ENCODE peak calls at places on chromosome 17, in five cellular contexts. One of them, this sample, is unnamed.
A peak's percentile ranks its signal among the peaks of the same experiment; 100 is the strongest.

GRCh38 chr17:17770371-17771059 is 66.3 kb downstream of the SREBF1 start:
- DNase-seq in cardiac fibroblast: no peak
- DNase-seq in esophagus squamous epithelium: no peak
- DNase-seq in GM12865: no peak
- DNase-seq in psoas muscle: peak; percentile 85
- DNase-seq in this sample: no peak

GRCh38 chr17:40846515-40847155 is 20.4 kb downstream of the KRT12 start:
- DNase-seq in cardiac fibroblast: no peak
- DNase-seq in esophagus squamous epithelium: no peak
- DNase-seq in GM12865: no peak
- DNase-seq in psoas muscle: no peak
- DNase-seq in this sample: peak; percentile 41

GRCh38 chr17:57404073-57404472 is 147.8 kb downstream of the MSI2 start:
- DNase-seq in cardiac fibroblast: no peak
- DNase-seq in esophagus squamous epithelium: no peak
- DNase-seq in GM12865: peak; percentile 37
- DNase-seq in psoas muscle: no peak
- DNase-seq in this sample: no peak

GRCh38 chr17:78268960-78269892 is 37.8 kb downstream of the TMEM235 start:
- DNase-seq in cardiac fibroblast: peak; percentile 96
- DNase-seq in esophagus squamous epithelium: no peak
- DNase-seq in GM12865: no peak
- DNase-seq in psoas muscle: no peak
- DNase-seq in this sample: no peak

GRCh38 chr17:77164483-77165030 is 23.8 kb downstream of the SEC14L1 start:
- DNase-seq in cardiac fibroblast: no peak
- DNase-seq in esophagus squamous epithelium: no peak
- DNase-seq in GM12865: no peak
- DNase-seq in psoas muscle: no peak
- DNase-seq in this sample: no peak

GRCh38 chr17:40354191-40355122 is 10.1 kb downstream of the GJD3 start:
- DNase-seq in cardiac fibroblast: no peak
- DNase-seq in esophagus squamous epithelium: no peak
- DNase-seq in GM12865: no peak
- DNase-seq in psoas muscle: no peak
- DNase-seq in this sample: no peak

GRCh38 chr17:5553479-5553878 is 30.8 kb downstream of the NLRP1 start:
- DNase-seq in cardiac fibroblast: no peak
- DNase-seq in esophagus squamous epithelium: no peak
- DNase-seq in GM12865: no peak
- DNase-seq in psoas muscle: no peak
- DNase-seq in this sample: no peak

GRCh38 chr17:21535686-21536085 is 156.6 kb upstream of the KCNJ18 start:
- DNase-seq in cardiac fibroblast: no peak
- DNase-seq in esophagus squamous epithelium: no peak
- DNase-seq in GM12865: no peak
- DNase-seq in psoas muscle: no peak
- DNase-seq in this sample: no peak

GRCh38 chr17:40485851-40486512 is 15.4 kb downstream of the TNS4 start:
- DNase-seq in cardiac fibroblast: peak; percentile 99
- DNase-seq in esophagus squamous epithelium: no peak
- DNase-seq in GM12865: no peak
- DNase-seq in psoas muscle: peak; percentile 52
- DNase-seq in this sample: peak; percentile 98

GRCh38 chr17:66200685-66201092 is 8.8 kb upstream of the CEP112 start:
- DNase-seq in cardiac fibroblast: peak; percentile 90
- DNase-seq in esophagus squamous epithelium: no peak
- DNase-seq in GM12865: peak; percentile 70
- DNase-seq in psoas muscle: no peak
- DNase-seq in this sample: peak; percentile 80

GRCh38 chr17:45368661-45369060 is 51.8 kb upstream of the MAP3K14 start:
- DNase-seq in cardiac fibroblast: peak; percentile 73
- DNase-seq in esophagus squamous epithelium: no peak
- DNase-seq in GM12865: no peak
- DNase-seq in psoas muscle: no peak
- DNase-seq in this sample: peak; percentile 36

GRCh38 chr17:77476920-77477805 is 336.4 kb downstream of the SEC14L1 start:
- DNase-seq in cardiac fibroblast: peak; percentile 95
- DNase-seq in esophagus squamous epithelium: no peak
- DNase-seq in GM12865: no peak
- DNase-seq in psoas muscle: peak; percentile 85
- DNase-seq in this sample: peak; percentile 99

GRCh38 chr17:40194821-40195220 is 17.6 kb downstream of the RAPGEFL1 start:
- DNase-seq in cardiac fibroblast: no peak
- DNase-seq in esophagus squamous epithelium: no peak
- DNase-seq in GM12865: no peak
- DNase-seq in psoas muscle: no peak
- DNase-seq in this sample: no peak

GRCh38 chr17:69462882-69463281 is 48.4 kb downstream of the MAP2K6 start:
- DNase-seq in cardiac fibroblast: no peak
- DNase-seq in esophagus squamous epithelium: no peak
- DNase-seq in GM12865: no peak
- DNase-seq in psoas muscle: no peak
- DNase-seq in this sample: no peak

GRCh38 chr17:66947311-66947710 is 17.2 kb upstream of the CACNG4 start:
- DNase-seq in cardiac fibroblast: no peak
- DNase-seq in esophagus squamous epithelium: no peak
- DNase-seq in GM12865: no peak
- DNase-seq in psoas muscle: no peak
- DNase-seq in this sample: no peak

GRCh38 chr17:77140878-77141767 is at the start of gene SEC14L1:
- DNase-seq in cardiac fibroblast: peak; percentile 42
- DNase-seq in esophagus squamous epithelium: no peak
- DNase-seq in GM12865: peak; percentile 75
- DNase-seq in psoas muscle: peak; percentile 89
- DNase-seq in this sample: no peak

GRCh38 chr17:22454070-22454999 is 762.0 kb downstream of the KCNJ18 start:
- DNase-seq in cardiac fibroblast: no peak
- DNase-seq in esophagus squamous epithelium: no peak
- DNase-seq in GM12865: no peak
- DNase-seq in psoas muscle: no peak
- DNase-seq in this sample: no peak

GRCh38 chr17:27747462-27748359 is 52.6 kb downstream of the NOS2 start:
- DNase-seq in cardiac fibroblast: no peak
- DNase-seq in esophagus squamous epithelium: no peak
- DNase-seq in GM12865: no peak
- DNase-seq in psoas muscle: no peak
- DNase-seq in this sample: no peak

GRCh38 chr17:1709971-1710806 is at the start of gene TLCD2:
- DNase-seq in cardiac fibroblast: peak; percentile 77
- DNase-seq in esophagus squamous epithelium: no peak
- DNase-seq in GM12865: no peak
- DNase-seq in psoas muscle: peak; percentile 83
- DNase-seq in this sample: peak; percentile 90

GRCh38 chr17:69967910-69968411 is 107.1 kb upstream of the KCNJ16 start:
- DNase-seq in cardiac fibroblast: peak; percentile 35
- DNase-seq in esophagus squamous epithelium: no peak
- DNase-seq in GM12865: no peak
- DNase-seq in psoas muscle: no peak
- DNase-seq in this sample: peak; percentile 77

GRCh38 chr17:6374271-6374691 is 60.6 kb downstream of the AIPL1 start:
- DNase-seq in cardiac fibroblast: no peak
- DNase-seq in esophagus squamous epithelium: no peak
- DNase-seq in GM12865: no peak
- DNase-seq in psoas muscle: no peak
- DNase-seq in this sample: peak; percentile 25

GRCh38 chr17:59094921-59095530 is 11.7 kb downstream of the TRIM37 start:
- DNase-seq in cardiac fibroblast: no peak
- DNase-seq in esophagus squamous epithelium: no peak
- DNase-seq in GM12865: no peak
- DNase-seq in psoas muscle: no peak
- DNase-seq in this sample: no peak

GRCh38 chr17:45132569-45133463 is 501 bp upstream of the PLCD3 start:
- DNase-seq in cardiac fibroblast: peak; percentile 84
- DNase-seq in esophagus squamous epithelium: peak; percentile 40
- DNase-seq in GM12865: peak; percentile 89
- DNase-seq in psoas muscle: peak; percentile 93
- DNase-seq in this sample: peak; percentile 93

DNA sequence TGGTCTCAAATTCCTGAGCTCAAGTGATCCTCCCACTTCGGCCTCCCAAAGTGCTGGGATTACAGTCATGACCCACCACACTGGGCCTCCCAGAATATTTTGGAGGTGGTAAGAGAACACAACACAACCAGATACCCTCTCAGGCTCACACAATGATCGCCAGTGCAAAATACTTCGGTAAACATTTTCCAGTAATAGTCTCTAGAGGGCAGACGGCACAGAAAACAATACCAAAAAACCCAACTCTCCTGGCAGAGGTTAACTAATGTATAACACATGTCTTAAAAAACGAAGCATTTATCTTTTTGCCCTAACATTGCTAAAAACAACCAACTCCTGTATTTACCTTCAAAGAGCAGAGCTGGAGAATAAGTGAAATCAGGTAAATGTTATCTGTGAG is 10.5 kb downstream of the NUFIP2 start:
- DNase-seq in cardiac fibroblast: no peak
- DNase-seq in esophagus squamous epithelium: no peak
- DNase-seq in GM12865: no peak
- DNase-seq in psoas muscle: no peak
- DNase-seq in this sample: peak; percentile 41
- TF ChIP-seq CTCF in cardiac fibroblast: no peak
- TF ChIP-seq CTCF in esophagus squamous epithelium: peak; percentile 7
- TF ChIP-seq CTCF in GM12865: no peak
- TF ChIP-seq CTCF in psoas muscle: no peak
- TF ChIP-seq CTCF in this sample: no peak

DNA sequence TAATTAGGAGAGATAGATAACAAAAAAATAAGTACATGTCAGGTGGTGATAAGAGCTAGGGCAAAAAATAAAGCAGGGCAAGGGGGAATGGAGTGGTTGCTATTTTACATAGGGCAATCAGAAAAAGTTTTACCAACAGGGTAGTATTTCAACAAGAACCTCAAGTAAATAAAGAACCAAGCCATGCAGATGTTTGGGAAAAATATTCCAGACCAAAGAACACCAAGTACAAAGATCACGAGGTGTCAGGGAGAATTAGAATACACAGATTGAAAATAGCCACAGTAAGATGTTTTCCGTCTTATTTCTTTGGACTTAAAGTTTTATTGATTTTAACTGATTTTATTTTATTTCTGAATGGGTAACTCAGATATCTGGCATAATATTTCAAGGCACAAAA is 11.1 kb downstream of the SYNRG start:
- DNase-seq in cardiac fibroblast: no peak
- DNase-seq in esophagus squamous epithelium: no peak
- DNase-seq in GM12865: no peak
- DNase-seq in psoas muscle: no peak
- DNase-seq in this sample: no peak
- TF ChIP-seq CTCF in cardiac fibroblast: no peak
- TF ChIP-seq CTCF in esophagus squamous epithelium: no peak
- TF ChIP-seq CTCF in GM12865: no peak
- TF ChIP-seq CTCF in psoas muscle: no peak
- TF ChIP-seq CTCF in this sample: no peak

GRCh38 chr17:11241611-11242226 is 706 bp downstream of the SHISA6 start:
- DNase-seq in cardiac fibroblast: no peak
- DNase-seq in esophagus squamous epithelium: no peak
- DNase-seq in GM12865: no peak
- DNase-seq in psoas muscle: no peak
- DNase-seq in this sample: no peak

GRCh38 chr17:11238710-11239109 is 2.3 kb upstream of the SHISA6 start:
- DNase-seq in cardiac fibroblast: no peak
- DNase-seq in esophagus squamous epithelium: no peak
- DNase-seq in GM12865: no peak
- DNase-seq in psoas muscle: no peak
- DNase-seq in this sample: no peak

GRCh38 chr17:11239379-11239970 is 1.5 kb upstream of the SHISA6 start:
- DNase-seq in cardiac fibroblast: no peak
- DNase-seq in esophagus squamous epithelium: no peak
- DNase-seq in GM12865: no peak
- DNase-seq in psoas muscle: peak; percentile 54
- DNase-seq in this sample: no peak

GRCh38 chr17:11240841-11241610 is at the start of gene SHISA6:
- DNase-seq in cardiac fibroblast: no peak
- DNase-seq in esophagus squamous epithelium: no peak
- DNase-seq in GM12865: no peak
- DNase-seq in psoas muscle: no peak
- DNase-seq in this sample: no peak

DNA sequence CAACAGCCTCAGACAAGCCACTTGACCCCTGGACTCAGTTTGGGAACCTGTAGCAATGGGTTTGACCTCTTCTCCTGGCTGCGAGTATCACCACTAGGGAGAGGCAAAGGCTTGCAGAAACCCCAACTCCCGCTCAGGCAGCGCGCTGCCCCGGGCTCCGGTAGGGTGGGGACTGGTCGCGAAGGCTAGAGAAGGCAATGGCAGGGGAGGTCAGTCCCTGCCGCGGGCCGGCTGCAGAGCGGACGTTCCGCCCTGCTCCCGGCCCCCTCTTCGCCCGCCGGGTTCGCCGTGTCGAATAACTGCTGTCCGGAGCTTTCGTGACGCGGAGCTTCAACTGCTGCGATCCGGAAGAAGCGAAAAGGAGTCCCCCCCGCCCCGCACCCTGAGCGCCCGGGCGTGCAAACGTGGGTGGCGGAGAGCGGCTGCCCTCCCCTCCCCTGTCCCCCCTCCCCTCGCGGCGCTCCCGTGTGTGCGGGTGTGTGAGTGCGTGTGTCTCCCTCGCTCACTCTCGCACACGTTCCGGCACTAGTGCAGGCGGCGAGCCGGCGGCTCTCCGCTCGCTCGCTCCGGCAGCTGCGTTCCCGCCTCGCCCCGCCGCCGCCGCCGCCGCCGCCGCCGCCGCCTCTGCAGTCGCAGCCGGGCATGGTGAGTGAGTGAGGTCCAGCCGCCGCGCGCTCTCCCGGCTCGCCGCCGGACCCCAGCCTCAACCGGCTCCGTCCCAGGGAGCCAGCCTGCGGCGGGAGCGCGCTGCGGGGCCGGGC is 792 bp upstream of the SHISA6 start:
- DNase-seq in cardiac fibroblast: no peak
- DNase-seq in esophagus squamous epithelium: no peak
- DNase-seq in GM12865: no peak
- DNase-seq in psoas muscle: peak; percentile 54
- DNase-seq in this sample: no peak
- TF ChIP-seq CTCF in cardiac fibroblast: no peak
- TF ChIP-seq CTCF in esophagus squamous epithelium: peak; percentile 39
- TF ChIP-seq CTCF in GM12865: no peak
- TF ChIP-seq CTCF in psoas muscle: no peak
- TF ChIP-seq CTCF in this sample: no peak

DNA sequence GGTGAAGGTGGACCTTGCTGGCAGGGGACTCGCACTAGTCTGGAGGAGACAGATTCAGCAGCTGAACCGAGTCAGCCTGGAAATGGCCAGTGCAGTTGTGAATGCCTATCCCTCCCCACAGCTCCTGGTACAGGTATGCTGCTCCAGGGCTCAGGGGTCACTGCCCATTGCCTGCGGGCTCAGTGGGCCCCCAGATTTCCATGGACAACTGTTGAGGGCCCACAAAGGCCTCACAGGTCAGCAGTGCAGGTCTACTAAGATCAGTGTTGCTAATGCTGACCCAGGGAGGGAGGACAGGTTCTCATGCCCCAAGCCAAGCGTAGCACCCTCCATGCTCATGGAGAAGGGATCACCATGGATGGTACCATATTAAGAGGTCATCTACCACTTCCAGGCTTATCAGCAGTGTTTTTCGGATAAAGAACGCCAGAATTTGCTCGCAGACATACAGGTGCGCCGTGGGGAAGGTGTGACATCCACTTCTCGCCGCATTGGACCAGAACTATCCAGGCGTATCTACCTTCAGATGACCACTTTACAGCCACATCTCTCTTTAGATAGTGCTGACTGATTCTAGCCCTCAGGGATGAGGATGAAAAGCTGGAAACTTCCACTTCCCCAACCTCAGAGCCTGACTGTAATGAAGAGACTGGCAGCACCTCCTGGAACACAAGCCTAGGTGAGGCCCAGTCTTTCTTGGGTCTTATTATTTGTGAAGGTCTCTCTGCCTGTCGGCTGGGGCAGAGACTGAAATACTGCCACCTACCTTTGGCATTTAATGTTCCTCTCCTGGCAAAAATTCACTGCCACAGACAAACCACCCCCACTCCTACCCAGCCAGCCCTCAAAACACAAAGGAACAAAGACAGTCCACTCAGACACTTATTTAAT is 7.6 kb downstream of the EME1 start:
- DNase-seq in cardiac fibroblast: no peak
- DNase-seq in esophagus squamous epithelium: no peak
- DNase-seq in GM12865: no peak
- DNase-seq in psoas muscle: no peak
- DNase-seq in this sample: no peak
- TF ChIP-seq CTCF in cardiac fibroblast: no peak
- TF ChIP-seq CTCF in esophagus squamous epithelium: peak; percentile 22
- TF ChIP-seq CTCF in GM12865: no peak
- TF ChIP-seq CTCF in psoas muscle: no peak
- TF ChIP-seq CTCF in this sample: no peak

This sample was measured in foreskin fibroblast.